ENCODE peak calls at places on chromosome 10, in eight cellular contexts. One of them, this sample, is unnamed.

GRCh38 chr10:77643795-77644468 is 6.3 kb upstream of the KCNMA1 start:
- DNase-seq in cardiac fibroblast: peak; percentile 82
- DNase-seq in transverse colon: peak; percentile 44
- DNase-seq in epithelial cell of esophagus: peak; percentile 69
- DNase-seq in aorta: no peak
- DNase-seq in mucosa of descending colon: peak; percentile 42
- DNase-seq in coronary artery: no peak
- DNase-seq in H7: peak; percentile 71
- DNase-seq in this sample: peak; percentile 42

GRCh38 chr10:99731296-99732032 is 463 bp downstream of the COX15 start:
- DNase-seq in cardiac fibroblast: peak; percentile 5
- DNase-seq in transverse colon: no peak
- DNase-seq in epithelial cell of esophagus: no peak
- DNase-seq in aorta: no peak
- DNase-seq in mucosa of descending colon: no peak
- DNase-seq in coronary artery: no peak
- DNase-seq in H7: no peak
- DNase-seq in this sample: no peak

GRCh38 chr10:22229756-22230330 is 12.0 kb upstream of the EBLN1 start:
- DNase-seq in cardiac fibroblast: peak; percentile 28
- DNase-seq in transverse colon: no peak
- DNase-seq in epithelial cell of esophagus: no peak
- DNase-seq in aorta: no peak
- DNase-seq in mucosa of descending colon: peak; percentile 15
- DNase-seq in coronary artery: no peak
- DNase-seq in H7: no peak
- DNase-seq in this sample: no peak

GRCh38 chr10:31051703-31052102 is 20.0 kb upstream of the ZNF438 start:
- DNase-seq in cardiac fibroblast: peak; percentile 67
- DNase-seq in transverse colon: no peak
- DNase-seq in epithelial cell of esophagus: peak; percentile 50
- DNase-seq in aorta: no peak
- DNase-seq in mucosa of descending colon: no peak
- DNase-seq in coronary artery: no peak
- DNase-seq in H7: no peak
- DNase-seq in this sample: no peak

GRCh38 chr10:119502214-119502613 is 40.3 kb downstream of the RGS10 start:
- DNase-seq in cardiac fibroblast: no peak
- DNase-seq in transverse colon: peak; percentile 57
- DNase-seq in epithelial cell of esophagus: no peak
- DNase-seq in aorta: no peak
- DNase-seq in mucosa of descending colon: peak; percentile 38
- DNase-seq in coronary artery: no peak
- DNase-seq in H7: no peak
- DNase-seq in this sample: no peak

GRCh38 chr10:61153766-61154165 is 209.8 kb upstream of the RHOBTB1 start:
- DNase-seq in cardiac fibroblast: no peak
- DNase-seq in transverse colon: no peak
- DNase-seq in epithelial cell of esophagus: no peak
- DNase-seq in aorta: no peak
- DNase-seq in mucosa of descending colon: no peak
- DNase-seq in coronary artery: no peak
- DNase-seq in H7: no peak
- DNase-seq in this sample: no peak

GRCh38 chr10:76453328-76453727 is 1021.9 kb downstream of the LRMDA start:
- DNase-seq in cardiac fibroblast: no peak
- DNase-seq in transverse colon: no peak
- DNase-seq in epithelial cell of esophagus: no peak
- DNase-seq in aorta: no peak
- DNase-seq in mucosa of descending colon: no peak
- DNase-seq in coronary artery: no peak
- DNase-seq in H7: no peak
- DNase-seq in this sample: no peak

GRCh38 chr10:78450807-78451485 is 417.3 kb downstream of the RPS24 start:
- DNase-seq in cardiac fibroblast: no peak
- DNase-seq in transverse colon: no peak
- DNase-seq in epithelial cell of esophagus: no peak
- DNase-seq in aorta: no peak
- DNase-seq in mucosa of descending colon: no peak
- DNase-seq in coronary artery: peak; percentile 35
- DNase-seq in H7: no peak
- DNase-seq in this sample: no peak

GRCh38 chr10:78367012-78367411 is 333.3 kb downstream of the RPS24 start:
- DNase-seq in cardiac fibroblast: no peak
- DNase-seq in transverse colon: no peak
- DNase-seq in epithelial cell of esophagus: no peak
- DNase-seq in aorta: peak; percentile 65
- DNase-seq in mucosa of descending colon: no peak
- DNase-seq in coronary artery: no peak
- DNase-seq in H7: peak; percentile 57
- DNase-seq in this sample: no peak

GRCh38 chr10:58220769-58221448 is 46.8 kb downstream of the IPMK start:
- DNase-seq in cardiac fibroblast: peak; percentile 72
- DNase-seq in transverse colon: no peak
- DNase-seq in epithelial cell of esophagus: no peak
- DNase-seq in aorta: no peak
- DNase-seq in mucosa of descending colon: no peak
- DNase-seq in coronary artery: no peak
- DNase-seq in H7: no peak
- DNase-seq in this sample: no peak

GRCh38 chr10:49082767-49083166 is 32.6 kb downstream of the VSTM4 start:
- DNase-seq in cardiac fibroblast: no peak
- DNase-seq in transverse colon: no peak
- DNase-seq in epithelial cell of esophagus: no peak
- DNase-seq in aorta: no peak
- DNase-seq in mucosa of descending colon: no peak
- DNase-seq in coronary artery: no peak
- DNase-seq in H7: no peak
- DNase-seq in this sample: no peak

GRCh38 chr10:689433-690226 is at the start of gene DIP2C:
- DNase-seq in cardiac fibroblast: peak; percentile 66
- DNase-seq in transverse colon: peak; percentile 67
- DNase-seq in epithelial cell of esophagus: peak; percentile 37
- DNase-seq in aorta: peak; percentile 92
- DNase-seq in mucosa of descending colon: peak; percentile 62
- DNase-seq in coronary artery: no peak
- DNase-seq in H7: peak; percentile 99
- DNase-seq in this sample: peak; percentile 85

GRCh38 chr10:117652228-117653169 is 110.0 kb downstream of the EMX2 start:
- DNase-seq in cardiac fibroblast: no peak
- DNase-seq in transverse colon: no peak
- DNase-seq in epithelial cell of esophagus: no peak
- DNase-seq in aorta: no peak
- DNase-seq in mucosa of descending colon: no peak
- DNase-seq in coronary artery: no peak
- DNase-seq in H7: no peak
- DNase-seq in this sample: no peak

GRCh38 chr10:9825491-9826018 is 1192.1 kb upstream of the CELF2 start:
- DNase-seq in cardiac fibroblast: no peak
- DNase-seq in transverse colon: no peak
- DNase-seq in epithelial cell of esophagus: peak; percentile 4
- DNase-seq in aorta: no peak
- DNase-seq in mucosa of descending colon: no peak
- DNase-seq in coronary artery: no peak
- DNase-seq in H7: no peak
- DNase-seq in this sample: no peak

GRCh38 chr10:6473901-6474370 is 106.1 kb downstream of the PRKCQ start:
- DNase-seq in cardiac fibroblast: peak; percentile 3
- DNase-seq in transverse colon: no peak
- DNase-seq in epithelial cell of esophagus: peak; percentile 46
- DNase-seq in aorta: no peak
- DNase-seq in mucosa of descending colon: no peak
- DNase-seq in coronary artery: no peak
- DNase-seq in H7: no peak
- DNase-seq in this sample: no peak

GRCh38 chr10:76651148-76651547 is 986.5 kb downstream of the KCNMA1 start:
- DNase-seq in cardiac fibroblast: no peak
- DNase-seq in transverse colon: no peak
- DNase-seq in epithelial cell of esophagus: no peak
- DNase-seq in aorta: no peak
- DNase-seq in mucosa of descending colon: no peak
- DNase-seq in coronary artery: no peak
- DNase-seq in H7: no peak
- DNase-seq in this sample: no peak

GRCh38 chr10:130470286-130470685 is 334.1 kb downstream of the GLRX3 start:
- DNase-seq in cardiac fibroblast: no peak
- DNase-seq in transverse colon: no peak
- DNase-seq in epithelial cell of esophagus: no peak
- DNase-seq in aorta: no peak
- DNase-seq in mucosa of descending colon: no peak
- DNase-seq in coronary artery: peak; percentile 61
- DNase-seq in H7: no peak
- DNase-seq in this sample: no peak

GRCh38 chr10:128046156-128046933 is 79.9 kb downstream of the MKI67 start:
- DNase-seq in cardiac fibroblast: no peak
- DNase-seq in transverse colon: no peak
- DNase-seq in epithelial cell of esophagus: no peak
- DNase-seq in aorta: peak; percentile 61
- DNase-seq in mucosa of descending colon: no peak
- DNase-seq in coronary artery: no peak
- DNase-seq in H7: no peak
- DNase-seq in this sample: no peak

GRCh38 chr10:128047991-128048826 is 78.0 kb downstream of the MKI67 start:
- DNase-seq in cardiac fibroblast: peak; percentile 80
- DNase-seq in transverse colon: peak; percentile 38
- DNase-seq in epithelial cell of esophagus: peak; percentile 91
- DNase-seq in aorta: peak; percentile 69
- DNase-seq in mucosa of descending colon: peak; percentile 32
- DNase-seq in coronary artery: no peak
- DNase-seq in H7: no peak
- DNase-seq in this sample: no peak

GRCh38 chr10:128045833-128046120 is 80.4 kb downstream of the MKI67 start:
- DNase-seq in cardiac fibroblast: no peak
- DNase-seq in transverse colon: no peak
- DNase-seq in epithelial cell of esophagus: no peak
- DNase-seq in aorta: peak; percentile 61
- DNase-seq in mucosa of descending colon: no peak
- DNase-seq in coronary artery: no peak
- DNase-seq in H7: no peak
- DNase-seq in this sample: no peak

GRCh38 chr10:128046934-128047251 is 79.3 kb downstream of the MKI67 start:
- DNase-seq in cardiac fibroblast: no peak
- DNase-seq in transverse colon: no peak
- DNase-seq in epithelial cell of esophagus: no peak
- DNase-seq in aorta: no peak
- DNase-seq in mucosa of descending colon: no peak
- DNase-seq in coronary artery: no peak
- DNase-seq in H7: peak; percentile 70
- DNase-seq in this sample: no peak

DNA sequence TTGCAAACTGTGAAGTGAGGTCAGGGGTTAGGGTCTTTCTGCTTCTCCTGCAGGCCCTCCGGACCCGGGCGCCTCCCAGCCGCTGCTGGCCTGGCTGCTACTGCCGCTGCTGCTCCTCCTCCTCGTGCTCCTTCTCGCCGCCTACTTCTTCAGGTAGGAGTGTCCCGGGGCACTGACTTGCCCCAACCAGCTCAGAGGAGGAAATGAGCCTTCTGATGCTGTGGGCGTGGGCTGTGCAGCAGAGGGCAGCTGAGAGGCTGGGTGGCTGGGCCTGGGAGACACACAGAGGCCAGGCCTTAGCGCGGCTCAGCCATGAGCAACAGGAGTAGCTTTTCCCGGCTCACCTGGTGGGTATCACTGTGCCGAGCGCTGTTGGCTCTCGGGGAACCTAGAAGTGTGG is 78.9 kb downstream of the MKI67 start:
- DNase-seq in cardiac fibroblast: peak; percentile 48
- DNase-seq in transverse colon: peak; percentile 92
- DNase-seq in epithelial cell of esophagus: peak; percentile 97
- DNase-seq in aorta: peak; percentile 88
- DNase-seq in mucosa of descending colon: peak; percentile 91
- DNase-seq in coronary artery: no peak
- DNase-seq in H7: peak; percentile 94
- DNase-seq in this sample: no peak
- H3K4me3 ChIP-seq in cardiac fibroblast: peak overlapping the region; percentile 35
- H3K4me3 ChIP-seq in transverse colon: no peak overlapping the region
- H3K4me3 ChIP-seq in epithelial cell of esophagus: peak overlapping the region; percentile 77
- H3K4me3 ChIP-seq in aorta: no peak overlapping the region
- H3K4me3 ChIP-seq in mucosa of descending colon: no peak overlapping the region
- H3K4me3 ChIP-seq in coronary artery: peak overlapping the region; percentile 62
- H3K4me3 ChIP-seq in H7: no peak overlapping the region
- H3K4me3 ChIP-seq in this sample: no peak overlapping the region

GRCh38 chr10:46018453-46019169 is 11.8 kb downstream of the NCOA4 start:
- DNase-seq in cardiac fibroblast: peak; percentile 46
- DNase-seq in transverse colon: no peak
- DNase-seq in epithelial cell of esophagus: no peak
- DNase-seq in aorta: no peak
- DNase-seq in mucosa of descending colon: no peak
- DNase-seq in coronary artery: no peak
- DNase-seq in H7: no peak
- DNase-seq in this sample: no peak

GRCh38 chr10:46017733-46018132 is 12.7 kb downstream of the NCOA4 start:
- DNase-seq in cardiac fibroblast: no peak
- DNase-seq in transverse colon: no peak
- DNase-seq in epithelial cell of esophagus: no peak
- DNase-seq in aorta: no peak
- DNase-seq in mucosa of descending colon: no peak
- DNase-seq in coronary artery: no peak
- DNase-seq in H7: no peak
- DNase-seq in this sample: no peak

GRCh38 chr10:46019541-46020343 is 10.7 kb downstream of the NCOA4 start:
- DNase-seq in cardiac fibroblast: peak; percentile 43
- DNase-seq in transverse colon: peak; percentile 16
- DNase-seq in epithelial cell of esophagus: no peak
- DNase-seq in aorta: no peak
- DNase-seq in mucosa of descending colon: peak; percentile 15
- DNase-seq in coronary artery: no peak
- DNase-seq in H7: no peak
- DNase-seq in this sample: no peak

GRCh38 chr10:46020344-46020656 is 10.1 kb downstream of the NCOA4 start:
- DNase-seq in cardiac fibroblast: no peak
- DNase-seq in transverse colon: no peak
- DNase-seq in epithelial cell of esophagus: no peak
- DNase-seq in aorta: no peak
- DNase-seq in mucosa of descending colon: no peak
- DNase-seq in coronary artery: no peak
- DNase-seq in H7: no peak
- DNase-seq in this sample: no peak

GRCh38 chr10:46019170-46019528 is 11.3 kb downstream of the NCOA4 start:
- DNase-seq in cardiac fibroblast: no peak
- DNase-seq in transverse colon: no peak
- DNase-seq in epithelial cell of esophagus: peak; percentile 44
- DNase-seq in aorta: no peak
- DNase-seq in mucosa of descending colon: no peak
- DNase-seq in coronary artery: no peak
- DNase-seq in H7: no peak
- DNase-seq in this sample: no peak
- H3K4me3 ChIP-seq in cardiac fibroblast: no peak overlapping the region
- H3K4me3 ChIP-seq in transverse colon: no peak overlapping the region
- H3K4me3 ChIP-seq in epithelial cell of esophagus: no peak overlapping the region
- H3K4me3 ChIP-seq in aorta: no peak overlapping the region
- H3K4me3 ChIP-seq in mucosa of descending colon: no peak overlapping the region
- H3K4me3 ChIP-seq in coronary artery: peak overlapping the region; percentile 5
- H3K4me3 ChIP-seq in H7: no peak overlapping the region
- H3K4me3 ChIP-seq in this sample: no peak overlapping the region

GRCh38 chr10:73865107-73865458 is 9.3 kb downstream of the CAMK2G start:
- DNase-seq in cardiac fibroblast: no peak
- DNase-seq in transverse colon: no peak
- DNase-seq in epithelial cell of esophagus: no peak
- DNase-seq in aorta: no peak
- DNase-seq in mucosa of descending colon: no peak
- DNase-seq in coronary artery: no peak
- DNase-seq in H7: no peak
- DNase-seq in this sample: no peak
- H3K4me3 ChIP-seq in cardiac fibroblast: no peak overlapping the region
- H3K4me3 ChIP-seq in transverse colon: no peak overlapping the region
- H3K4me3 ChIP-seq in epithelial cell of esophagus: no peak overlapping the region
- H3K4me3 ChIP-seq in aorta: no peak overlapping the region
- H3K4me3 ChIP-seq in mucosa of descending colon: no peak overlapping the region
- H3K4me3 ChIP-seq in coronary artery: peak overlapping the region; percentile 40
- H3K4me3 ChIP-seq in H7: no peak overlapping the region
- H3K4me3 ChIP-seq in this sample: no peak overlapping the region

GRCh38 chr10:24255115-24255895 is 46.4 kb downstream of the KIAA1217 start:
- DNase-seq in cardiac fibroblast: no peak
- DNase-seq in transverse colon: no peak
- DNase-seq in epithelial cell of esophagus: peak; percentile 95
- DNase-seq in aorta: no peak
- DNase-seq in mucosa of descending colon: no peak
- DNase-seq in coronary artery: no peak
- DNase-seq in H7: peak; percentile 72
- DNase-seq in this sample: peak; percentile 80
- H3K4me3 ChIP-seq in cardiac fibroblast: no peak overlapping the region
- H3K4me3 ChIP-seq in transverse colon: no peak overlapping the region
- H3K4me3 ChIP-seq in epithelial cell of esophagus: peak overlapping the region; percentile 80
- H3K4me3 ChIP-seq in aorta: no peak overlapping the region
- H3K4me3 ChIP-seq in mucosa of descending colon: no peak overlapping the region
- H3K4me3 ChIP-seq in coronary artery: no peak overlapping the region
- H3K4me3 ChIP-seq in H7: peak overlapping the region; percentile 13
- H3K4me3 ChIP-seq in this sample: peak overlapping the region; percentile 39